ENCODE peak calls at places on chromosomes 12 and 14, in seven cellular contexts. One of them, this sample, is unnamed.

GRCh38 chr14:70901218-70901772 is 6.0 kb upstream of the PCNX1 start:
- DNase-seq in germinal center: no peak
- DNase-seq in neural crest cell: no peak
- DNase-seq in NCI-H524 treated with DMSO at 0.1 percent for 48 hours: no peak
- DNase-seq in T-helper 1 cell: no peak
- DNase-seq in activated naive CD8-positive, alpha-beta T cell treated with anti-CD3 and anti-CD28 coated beads, Interleukin-2, amount 10 ng/mL, durations not matched to agents 7 days and 5 days: no peak
- DNase-seq in cardiac fibroblast: peak
- DNase-seq in this sample: no peak

GRCh38 chr12:51196547-51196946 is 21.3 kb downstream of the POU6F1 start:
- DNase-seq in neural crest cell: no peak
- DNase-seq in cardiac fibroblast: no peak
- DNase-seq in germinal center: no peak
- DNase-seq in NCI-H524 treated with DMSO at 0.1 percent for 48 hours: no peak
- DNase-seq in T-helper 1 cell: no peak
- DNase-seq in activated naive CD8-positive, alpha-beta T cell treated with anti-CD3 and anti-CD28 coated beads, Interleukin-2, amount 10 ng/mL, durations not matched to agents 7 days and 5 days: no peak
- DNase-seq in this sample: no peak

GRCh38 chr14:80387563-80387981 is 176.3 kb upstream of the DIO2 start:
- DNase-seq in activated naive CD8-positive, alpha-beta T cell treated with anti-CD3 and anti-CD28 coated beads, Interleukin-2, amount 10 ng/mL, durations not matched to agents 7 days and 5 days: no peak
- DNase-seq in NCI-H524 treated with DMSO at 0.1 percent for 48 hours: no peak
- DNase-seq in germinal center: no peak
- DNase-seq in cardiac fibroblast: no peak
- DNase-seq in T-helper 1 cell: no peak
- DNase-seq in neural crest cell: no peak
- DNase-seq in this sample: no peak

GRCh38 chr12:79858518-79858917 is 76.4 kb downstream of the PPP1R12A start:
- DNase-seq in neural crest cell: no peak
- DNase-seq in cardiac fibroblast: peak
- DNase-seq in activated naive CD8-positive, alpha-beta T cell treated with anti-CD3 and anti-CD28 coated beads, Interleukin-2, amount 10 ng/mL, durations not matched to agents 7 days and 5 days: no peak
- DNase-seq in T-helper 1 cell: no peak
- DNase-seq in germinal center: no peak
- DNase-seq in NCI-H524 treated with DMSO at 0.1 percent for 48 hours: no peak
- DNase-seq in this sample: no peak

GRCh38 chr12:47777741-47778558 is 4.9 kb downstream of the SLC48A1 start:
- DNase-seq in NCI-H524 treated with DMSO at 0.1 percent for 48 hours: no peak
- DNase-seq in T-helper 1 cell: no peak
- DNase-seq in cardiac fibroblast: no peak
- DNase-seq in neural crest cell: no peak
- DNase-seq in activated naive CD8-positive, alpha-beta T cell treated with anti-CD3 and anti-CD28 coated beads, Interleukin-2, amount 10 ng/mL, durations not matched to agents 7 days and 5 days: no peak
- DNase-seq in germinal center: no peak
- DNase-seq in this sample: peak

GRCh38 chr14:72894623-72895378 is 900 bp upstream of the DPF3 start:
- DNase-seq in neural crest cell: peak
- DNase-seq in activated naive CD8-positive, alpha-beta T cell treated with anti-CD3 and anti-CD28 coated beads, Interleukin-2, amount 10 ng/mL, durations not matched to agents 7 days and 5 days: peak
- DNase-seq in germinal center: peak
- DNase-seq in NCI-H524 treated with DMSO at 0.1 percent for 48 hours: peak
- DNase-seq in cardiac fibroblast: no peak
- DNase-seq in T-helper 1 cell: no peak
- DNase-seq in this sample: peak

GRCh38 chr14:23551266-23552028 is at the start of gene ZFHX2:
- DNase-seq in germinal center: peak
- DNase-seq in activated naive CD8-positive, alpha-beta T cell treated with anti-CD3 and anti-CD28 coated beads, Interleukin-2, amount 10 ng/mL, durations not matched to agents 7 days and 5 days: peak
- DNase-seq in T-helper 1 cell: peak
- DNase-seq in neural crest cell: peak
- DNase-seq in cardiac fibroblast: peak
- DNase-seq in NCI-H524 treated with DMSO at 0.1 percent for 48 hours: peak
- DNase-seq in this sample: peak

GRCh38 chr14:52351561-52352491 is 37.7 kb downstream of the PTGER2 start:
- DNase-seq in T-helper 1 cell: no peak
- DNase-seq in activated naive CD8-positive, alpha-beta T cell treated with anti-CD3 and anti-CD28 coated beads, Interleukin-2, amount 10 ng/mL, durations not matched to agents 7 days and 5 days: no peak
- DNase-seq in germinal center: no peak
- DNase-seq in neural crest cell: no peak
- DNase-seq in NCI-H524 treated with DMSO at 0.1 percent for 48 hours: no peak
- DNase-seq in cardiac fibroblast: peak
- DNase-seq in this sample: no peak

GRCh38 chr14:58749066-58749669 is 111.4 kb downstream of the DACT1 start:
- DNase-seq in T-helper 1 cell: no peak
- DNase-seq in activated naive CD8-positive, alpha-beta T cell treated with anti-CD3 and anti-CD28 coated beads, Interleukin-2, amount 10 ng/mL, durations not matched to agents 7 days and 5 days: no peak
- DNase-seq in germinal center: no peak
- DNase-seq in cardiac fibroblast: peak
- DNase-seq in neural crest cell: no peak
- DNase-seq in NCI-H524 treated with DMSO at 0.1 percent for 48 hours: no peak
- DNase-seq in this sample: no peak

GRCh38 chr14:23381017-23381375 is 4.2 kb downstream of the CMTM5 start:
- DNase-seq in germinal center: no peak
- DNase-seq in neural crest cell: no peak
- DNase-seq in T-helper 1 cell: no peak
- DNase-seq in activated naive CD8-positive, alpha-beta T cell treated with anti-CD3 and anti-CD28 coated beads, Interleukin-2, amount 10 ng/mL, durations not matched to agents 7 days and 5 days: no peak
- DNase-seq in NCI-H524 treated with DMSO at 0.1 percent for 48 hours: no peak
- DNase-seq in cardiac fibroblast: no peak
- DNase-seq in this sample: no peak

GRCh38 chr14:68552597-68552996 is 240.3 kb downstream of the ZFP36L1 start:
- DNase-seq in neural crest cell: no peak
- DNase-seq in T-helper 1 cell: no peak
- DNase-seq in germinal center: no peak
- DNase-seq in activated naive CD8-positive, alpha-beta T cell treated with anti-CD3 and anti-CD28 coated beads, Interleukin-2, amount 10 ng/mL, durations not matched to agents 7 days and 5 days: no peak
- DNase-seq in cardiac fibroblast: peak
- DNase-seq in NCI-H524 treated with DMSO at 0.1 percent for 48 hours: no peak
- DNase-seq in this sample: no peak

GRCh38 chr12:81598205-81598604 is 160.9 kb downstream of the PPFIA2 start:
- DNase-seq in neural crest cell: no peak
- DNase-seq in cardiac fibroblast: no peak
- DNase-seq in NCI-H524 treated with DMSO at 0.1 percent for 48 hours: peak
- DNase-seq in germinal center: no peak
- DNase-seq in activated naive CD8-positive, alpha-beta T cell treated with anti-CD3 and anti-CD28 coated beads, Interleukin-2, amount 10 ng/mL, durations not matched to agents 7 days and 5 days: no peak
- DNase-seq in T-helper 1 cell: no peak
- DNase-seq in this sample: no peak

GRCh38 chr14:86654558-86655184 is 1124.7 kb downstream of the FLRT2 start:
- DNase-seq in neural crest cell: peak
- DNase-seq in NCI-H524 treated with DMSO at 0.1 percent for 48 hours: peak
- DNase-seq in activated naive CD8-positive, alpha-beta T cell treated with anti-CD3 and anti-CD28 coated beads, Interleukin-2, amount 10 ng/mL, durations not matched to agents 7 days and 5 days: no peak
- DNase-seq in T-helper 1 cell: no peak
- DNase-seq in cardiac fibroblast: peak
- DNase-seq in germinal center: no peak
- DNase-seq in this sample: peak

GRCh38 chr14:59438148-59438766 is 26.9 kb downstream of the GPR135 start:
- DNase-seq in neural crest cell: no peak
- DNase-seq in cardiac fibroblast: peak
- DNase-seq in germinal center: no peak
- DNase-seq in T-helper 1 cell: no peak
- DNase-seq in activated naive CD8-positive, alpha-beta T cell treated with anti-CD3 and anti-CD28 coated beads, Interleukin-2, amount 10 ng/mL, durations not matched to agents 7 days and 5 days: no peak
- DNase-seq in NCI-H524 treated with DMSO at 0.1 percent for 48 hours: no peak
- DNase-seq in this sample: no peak

GRCh38 chr12:24027352-24027751 is 77.9 kb upstream of the SOX5 start:
- DNase-seq in germinal center: no peak
- DNase-seq in activated naive CD8-positive, alpha-beta T cell treated with anti-CD3 and anti-CD28 coated beads, Interleukin-2, amount 10 ng/mL, durations not matched to agents 7 days and 5 days: no peak
- DNase-seq in cardiac fibroblast: no peak
- DNase-seq in neural crest cell: no peak
- DNase-seq in T-helper 1 cell: no peak
- DNase-seq in NCI-H524 treated with DMSO at 0.1 percent for 48 hours: no peak
- DNase-seq in this sample: no peak

GRCh38 chr12:46547421-46548340 is 175.1 kb upstream of the SLC38A2 start:
- DNase-seq in germinal center: no peak
- DNase-seq in activated naive CD8-positive, alpha-beta T cell treated with anti-CD3 and anti-CD28 coated beads, Interleukin-2, amount 10 ng/mL, durations not matched to agents 7 days and 5 days: no peak
- DNase-seq in cardiac fibroblast: peak
- DNase-seq in NCI-H524 treated with DMSO at 0.1 percent for 48 hours: no peak
- DNase-seq in neural crest cell: no peak
- DNase-seq in T-helper 1 cell: no peak
- DNase-seq in this sample: no peak

GRCh38 chr12:121797937-121798801 is 4.7 kb upstream of the RHOF start:
- DNase-seq in NCI-H524 treated with DMSO at 0.1 percent for 48 hours: peak
- DNase-seq in T-helper 1 cell: no peak
- DNase-seq in germinal center: no peak
- DNase-seq in activated naive CD8-positive, alpha-beta T cell treated with anti-CD3 and anti-CD28 coated beads, Interleukin-2, amount 10 ng/mL, durations not matched to agents 7 days and 5 days: no peak
- DNase-seq in neural crest cell: no peak
- DNase-seq in cardiac fibroblast: peak
- DNase-seq in this sample: no peak

GRCh38 chr12:6788972-6789905 is at the start of gene CD4:
- DNase-seq in T-helper 1 cell: peak
- DNase-seq in cardiac fibroblast: no peak
- DNase-seq in neural crest cell: no peak
- DNase-seq in NCI-H524 treated with DMSO at 0.1 percent for 48 hours: no peak
- DNase-seq in germinal center: no peak
- DNase-seq in activated naive CD8-positive, alpha-beta T cell treated with anti-CD3 and anti-CD28 coated beads, Interleukin-2, amount 10 ng/mL, durations not matched to agents 7 days and 5 days: no peak
- DNase-seq in this sample: no peak

GRCh38 chr12:121934318-121934682 is 15.9 kb downstream of the CFAP251 start:
- DNase-seq in T-helper 1 cell: no peak
- DNase-seq in activated naive CD8-positive, alpha-beta T cell treated with anti-CD3 and anti-CD28 coated beads, Interleukin-2, amount 10 ng/mL, durations not matched to agents 7 days and 5 days: no peak
- DNase-seq in cardiac fibroblast: no peak
- DNase-seq in neural crest cell: no peak
- DNase-seq in NCI-H524 treated with DMSO at 0.1 percent for 48 hours: no peak
- DNase-seq in germinal center: no peak
- DNase-seq in this sample: no peak

GRCh38 chr14:73613046-73613383 is 698 bp downstream of the ACOT6 start:
- DNase-seq in germinal center: no peak
- DNase-seq in activated naive CD8-positive, alpha-beta T cell treated with anti-CD3 and anti-CD28 coated beads, Interleukin-2, amount 10 ng/mL, durations not matched to agents 7 days and 5 days: no peak
- DNase-seq in neural crest cell: no peak
- DNase-seq in cardiac fibroblast: no peak
- DNase-seq in NCI-H524 treated with DMSO at 0.1 percent for 48 hours: no peak
- DNase-seq in T-helper 1 cell: no peak
- DNase-seq in this sample: no peak

GRCh38 chr12:122988612-122989442 is 8.3 kb downstream of the ARL6IP4 start:
- DNase-seq in T-helper 1 cell: no peak
- DNase-seq in activated naive CD8-positive, alpha-beta T cell treated with anti-CD3 and anti-CD28 coated beads, Interleukin-2, amount 10 ng/mL, durations not matched to agents 7 days and 5 days: no peak
- DNase-seq in germinal center: no peak
- DNase-seq in NCI-H524 treated with DMSO at 0.1 percent for 48 hours: no peak
- DNase-seq in neural crest cell: no peak
- DNase-seq in cardiac fibroblast: no peak
- DNase-seq in this sample: no peak

GRCh38 chr12:54385251-54385914 is 850 bp upstream of the ZNF385A start:
- DNase-seq in neural crest cell: no peak
- DNase-seq in NCI-H524 treated with DMSO at 0.1 percent for 48 hours: no peak
- DNase-seq in T-helper 1 cell: no peak
- DNase-seq in cardiac fibroblast: no peak
- DNase-seq in activated naive CD8-positive, alpha-beta T cell treated with anti-CD3 and anti-CD28 coated beads, Interleukin-2, amount 10 ng/mL, durations not matched to agents 7 days and 5 days: no peak
- DNase-seq in germinal center: peak
- DNase-seq in this sample: no peak

GRCh38 chr12:108747563-108747962 is 16.2 kb upstream of the CORO1C start:
- DNase-seq in NCI-H524 treated with DMSO at 0.1 percent for 48 hours: no peak
- DNase-seq in germinal center: no peak
- DNase-seq in activated naive CD8-positive, alpha-beta T cell treated with anti-CD3 and anti-CD28 coated beads, Interleukin-2, amount 10 ng/mL, durations not matched to agents 7 days and 5 days: no peak
- DNase-seq in cardiac fibroblast: no peak
- DNase-seq in neural crest cell: no peak
- DNase-seq in T-helper 1 cell: no peak
- DNase-seq in this sample: no peak

GRCh38 chr12:47190905-47191304 is 111.1 kb upstream of the AMIGO2 start:
- DNase-seq in activated naive CD8-positive, alpha-beta T cell treated with anti-CD3 and anti-CD28 coated beads, Interleukin-2, amount 10 ng/mL, durations not matched to agents 7 days and 5 days: no peak
- DNase-seq in cardiac fibroblast: no peak
- DNase-seq in T-helper 1 cell: no peak
- DNase-seq in neural crest cell: no peak
- DNase-seq in NCI-H524 treated with DMSO at 0.1 percent for 48 hours: no peak
- DNase-seq in germinal center: no peak
- DNase-seq in this sample: no peak

GRCh38 chr12:107092669-107093546 is 441 bp downstream of the CRY1 start:
- DNase-seq in neural crest cell: no peak
- DNase-seq in NCI-H524 treated with DMSO at 0.1 percent for 48 hours: no peak
- DNase-seq in T-helper 1 cell: peak
- DNase-seq in germinal center: no peak
- DNase-seq in cardiac fibroblast: no peak
- DNase-seq in activated naive CD8-positive, alpha-beta T cell treated with anti-CD3 and anti-CD28 coated beads, Interleukin-2, amount 10 ng/mL, durations not matched to agents 7 days and 5 days: no peak
- DNase-seq in this sample: peak

GRCh38 chr12:106774808-106775524 is 484 bp downstream of the RIC8B start:
- DNase-seq in cardiac fibroblast: no peak
- DNase-seq in activated naive CD8-positive, alpha-beta T cell treated with anti-CD3 and anti-CD28 coated beads, Interleukin-2, amount 10 ng/mL, durations not matched to agents 7 days and 5 days: peak
- DNase-seq in neural crest cell: no peak
- DNase-seq in NCI-H524 treated with DMSO at 0.1 percent for 48 hours: no peak
- DNase-seq in T-helper 1 cell: no peak
- DNase-seq in germinal center: peak
- DNase-seq in this sample: no peak

GRCh38 chr14:60713513-60713912 is 10.6 kb downstream of the SIX4 start:
- DNase-seq in T-helper 1 cell: no peak
- DNase-seq in activated naive CD8-positive, alpha-beta T cell treated with anti-CD3 and anti-CD28 coated beads, Interleukin-2, amount 10 ng/mL, durations not matched to agents 7 days and 5 days: no peak
- DNase-seq in NCI-H524 treated with DMSO at 0.1 percent for 48 hours: no peak
- DNase-seq in germinal center: no peak
- DNase-seq in neural crest cell: no peak
- DNase-seq in cardiac fibroblast: no peak
- DNase-seq in this sample: no peak